ENCODE peak calls at places on chromosomes 2 and 18, in seven cellular contexts. M, N, E, J, O, G and I are unnamed samples.

GRCh38 chr2:133171396-133172004 is 396.8 kb downstream of the NCKAP5 start:
- DNase-seq in M (no peak), N (no peak), E (no peak), J (no peak), O (peak; percentile 65), G (peak; percentile 54), I (no peak)

GRCh38 chr2:191245869-191246531 is 796 bp downstream of the MYO1B start:
- DNase-seq in M (peak; percentile 86), N (peak; percentile 59), E (peak; percentile 87), J (peak; percentile 84), O (peak; percentile 83), G (no peak), I (peak; percentile 77)

GRCh38 chr18:74644713-74645112 is 47.0 kb downstream of the ZNF407 start:
- DNase-seq in M (no peak), N (no peak), E (no peak), J (no peak), O (no peak), G (no peak), I (no peak)

GRCh38 chr2:60331106-60331809 is 222.2 kb downstream of the BCL11A start:
- DNase-seq in M (no peak), N (no peak), E (no peak), J (no peak), O (peak; percentile 31), G (no peak), I (no peak)

GRCh38 chr2:241724259-241724974 is 10.0 kb upstream of the D2HGDH start:
- DNase-seq in M (no peak), N (no peak), E (no peak), J (no peak), O (no peak), G (no peak), I (no peak)

GRCh38 chr2:198308368-198308767 is 504.0 kb downstream of the PLCL1 start:
- DNase-seq in M (no peak), N (no peak), E (no peak), J (no peak), O (no peak), G (no peak), I (no peak)

GRCh38 chr2:138486347-138487198 is 15.0 kb upstream of the SPOPL start:
- DNase-seq in M (no peak), N (no peak), E (no peak), J (no peak), O (no peak), G (no peak), I (no peak)

GRCh38 chr2:83650897-83651296 is 808.2 kb downstream of the SUCLG1 start:
- DNase-seq in M (no peak), N (no peak), E (no peak), J (no peak), O (no peak), G (no peak), I (no peak)

GRCh38 chr2:129780316-129781282 is 198.9 kb upstream of the RAB6C start:
- DNase-seq in M (no peak), N (no peak), E (no peak), J (no peak), O (no peak), G (no peak), I (no peak)

GRCh38 chr2:240893363-240893828 is 2.6 kb downstream of the MAB21L4 start:
- DNase-seq in M (no peak), N (no peak), E (peak; percentile 84), J (no peak), O (no peak), G (peak; percentile 26), I (no peak)

GRCh38 chr2:156242874-156243273 is 89.6 kb downstream of the NR4A2 start:
- DNase-seq in M (no peak), N (no peak), E (no peak), J (no peak), O (no peak), G (no peak), I (no peak)

GRCh38 chr2:201680743-201681142 is 17.7 kb downstream of the MPP4 start:
- DNase-seq in M (no peak), N (no peak), E (peak; percentile 56), J (no peak), O (peak; percentile 2), G (peak; percentile 26), I (no peak)

GRCh38 chr18:31424383-31424988 is 23.1 kb upstream of the DSG3 start:
- DNase-seq in M (no peak), N (no peak), E (peak; percentile 31), J (no peak), O (peak; percentile 71), G (peak; percentile 26), I (no peak)

GRCh38 chr2:100067796-100068195 is 74.6 kb downstream of the AFF3 start:
- DNase-seq in M (no peak), N (no peak), E (no peak), J (no peak), O (no peak), G (no peak), I (no peak)

GRCh38 chr2:134839649-134840048 is 1.2 kb downstream of the ACMSD start:
- DNase-seq in M (no peak), N (no peak), E (no peak), J (no peak), O (no peak), G (no peak), I (no peak)

GRCh38 chr2:26572589-26572988 is 68.6 kb downstream of the CIB4 start:
- DNase-seq in M (no peak), N (no peak), E (no peak), J (no peak), O (no peak), G (no peak), I (no peak)

GRCh38 chr2:230865324-230865765 is 603 bp downstream of the ITM2C start:
- DNase-seq in M (no peak), N (no peak), E (no peak), J (no peak), O (peak; percentile 52), G (no peak), I (no peak)

GRCh38 chr2:8552264-8552913 is 129.5 kb upstream of the ID2 start:
- DNase-seq in M (no peak), N (no peak), E (peak; percentile 11), J (no peak), O (no peak), G (peak; percentile 95), I (peak; percentile 5)

GRCh38 chr18:22279741-22280452 is 110.5 kb downstream of the GATA6 start:
- DNase-seq in M (no peak), N (no peak), E (no peak), J (no peak), O (no peak), G (no peak), I (no peak)

GRCh38 chr2:20106746-20107145 is 55.3 kb upstream of the LAPTM4A start:
- DNase-seq in M (peak; percentile 68), N (peak; percentile 31), E (no peak), J (no peak), O (peak; percentile 60), G (no peak), I (peak; percentile 42)

GRCh38 chr18:74806700-74807416 is 209.2 kb downstream of the ZNF407 start:
- DNase-seq in M (no peak), N (no peak), E (no peak), J (no peak), O (no peak), G (peak; percentile 64), I (no peak)

GRCh38 chr2:214881647-214882205 is 72.2 kb upstream of the BARD1 start:
- DNase-seq in M (no peak), N (no peak), E (no peak), J (no peak), O (no peak), G (no peak), I (no peak)

GRCh38 chr2:68059769-68060525 is 2.9 kb downstream of the C1D start:
- DNase-seq in M (no peak), N (no peak), E (no peak), J (no peak), O (no peak), G (no peak), I (no peak)

GRCh38 chr18:22110482-22110924 is 58.9 kb upstream of the GATA6 start:
- DNase-seq in M (no peak), N (no peak), E (peak; percentile 55), J (no peak), O (peak; percentile 46), G (no peak), I (no peak)

GRCh38 chr2:84939426-84940087 is 31.4 kb upstream of the KCMF1 start:
- DNase-seq in M (no peak), N (no peak), E (no peak), J (no peak), O (no peak), G (peak; percentile 94), I (no peak)

GRCh38 chr18:67525328-67526110 is 9.0 kb upstream of the DSEL start:
- DNase-seq in M (peak; percentile 41), N (peak; percentile 26), E (no peak), J (peak; percentile 66), O (peak; percentile 17), G (no peak), I (peak; percentile 42)

GRCh38 chr2:63053235-63053888 is 2.7 kb downstream of the OTX1 start:
- DNase-seq in M (no peak), N (no peak), E (no peak), J (no peak), O (no peak), G (no peak), I (no peak)

GRCh38 chr2:51324028-51324427 is 292.1 kb upstream of the NRXN1 start:
- DNase-seq in M (no peak), N (no peak), E (no peak), J (no peak), O (no peak), G (no peak), I (no peak)

GRCh38 chr2:179546656-179547055 is 282.0 kb upstream of the SESTD1 start:
- DNase-seq in M (no peak), N (no peak), E (no peak), J (no peak), O (no peak), G (no peak), I (no peak)

GRCh38 chr2:104432401-104432800 is 421.5 kb upstream of the POU3F3 start:
- DNase-seq in M (no peak), N (no peak), E (no peak), J (no peak), O (no peak), G (no peak), I (no peak)

GRCh38 chr18:24009246-24009645 is 5.3 kb upstream of the TTC39C start:
- DNase-seq in M (no peak), N (no peak), E (no peak), J (no peak), O (no peak), G (no peak), I (no peak)
- H3K4me1 ChIP-seq in M (peaks cover 29% of the 10 kb centered on the region), N (no peaks in the 10 kb centered on the region), E (no peaks in the 10 kb centered on the region), J (peaks cover 12% of the 10 kb centered on the region), O (no peaks in the 10 kb centered on the region), G (peaks cover 66% of the 10 kb centered on the region), I (peaks cover 7% of the 10 kb centered on the region)

GRCh38 chr2:95728878-95729511 is 137.2 kb downstream of the TRIM43 start:
- DNase-seq in M (peak; percentile 62), N (peak; percentile 50), E (peak; percentile 73), J (peak; percentile 74), O (peak; percentile 78), G (peak; percentile 44), I (peak; percentile 46)
- TF ChIP-seq CTCF in M (peak; percentile 65), N (peak; percentile 56), E (peak; percentile 62), J (peak; percentile 49), O (peak; percentile 62), G (peak; percentile 66), I (peak; percentile 76)

GRCh38 chr18:50330176-50330575 is 42.7 kb upstream of the CXXC1 start:
- DNase-seq in M (no peak), N (no peak), E (no peak), J (no peak), O (no peak), G (no peak), I (no peak)
- H3K4me1 ChIP-seq in M (no peaks in the 10 kb centered on the region), N (no peaks in the 10 kb centered on the region), E (no peaks in the 10 kb centered on the region), J (no peaks in the 10 kb centered on the region), O (no peaks in the 10 kb centered on the region), G (peaks cover 23% of the 10 kb centered on the region), I (no peaks in the 10 kb centered on the region)

GRCh38 chr2:196453613-196454047 is 185.9 kb upstream of the CCDC150 start:
- DNase-seq in M (no peak), N (no peak), E (peak; percentile 42), J (no peak), O (peak; percentile 44), G (peak; percentile 47), I (no peak)
- TF ChIP-seq CTCF in M (peak; percentile 54), N (peak; percentile 35), E (peak; percentile 65), J (no peak), O (peak; percentile 69), G (peak; percentile 85), I (peak; percentile 75)